ENCODE peak calls at places on chromosomes 5 and 9, in ten cellular contexts. One of them, this sample, is unnamed.

GRCh38 chr9:126055386-126055785 is 271.2 kb upstream of the MVB12B start:
- DNase-seq in NCI-H2171: no peak
- DNase-seq in ELF-1: no peak
- DNase-seq in A549: no peak
- DNase-seq in NCI-H1417: no peak
- DNase-seq in heart left ventricle: no peak
- DNase-seq in endothelial cell: no peak
- DNase-seq in H9: no peak
- DNase-seq in vagina: no peak
- DNase-seq in mesendoderm: no peak
- DNase-seq in this sample: peak; percentile 72

GRCh38 chr9:117744856-117745389 is 40.7 kb downstream of the TLR4 start:
- DNase-seq in NCI-H2171: no peak
- DNase-seq in ELF-1: peak; percentile 52
- DNase-seq in A549: no peak
- DNase-seq in NCI-H1417: no peak
- DNase-seq in heart left ventricle: peak; percentile 54
- DNase-seq in endothelial cell: peak; percentile 5
- DNase-seq in H9: peak; percentile 37
- DNase-seq in vagina: no peak
- DNase-seq in mesendoderm: no peak
- DNase-seq in this sample: no peak

GRCh38 chr5:119302916-119303897 is 52.6 kb upstream of the TNFAIP8 start:
- DNase-seq in NCI-H2171: no peak
- DNase-seq in ELF-1: no peak
- DNase-seq in A549: peak; percentile 65
- DNase-seq in NCI-H1417: no peak
- DNase-seq in heart left ventricle: no peak
- DNase-seq in endothelial cell: no peak
- DNase-seq in H9: no peak
- DNase-seq in vagina: no peak
- DNase-seq in mesendoderm: peak; percentile 56
- DNase-seq in this sample: peak; percentile 85

GRCh38 chr9:108850293-108850897 is 5.4 kb downstream of the ACTL7B start:
- DNase-seq in NCI-H2171: no peak
- DNase-seq in ELF-1: no peak
- DNase-seq in A549: no peak
- DNase-seq in NCI-H1417: no peak
- DNase-seq in heart left ventricle: no peak
- DNase-seq in endothelial cell: no peak
- DNase-seq in H9: no peak
- DNase-seq in vagina: no peak
- DNase-seq in mesendoderm: peak; percentile 35
- DNase-seq in this sample: peak; percentile 50

GRCh38 chr5:73160239-73160671 is 12.7 kb upstream of the TMEM174 start:
- DNase-seq in NCI-H2171: no peak
- DNase-seq in ELF-1: no peak
- DNase-seq in A549: no peak
- DNase-seq in NCI-H1417: no peak
- DNase-seq in heart left ventricle: no peak
- DNase-seq in endothelial cell: no peak
- DNase-seq in H9: no peak
- DNase-seq in vagina: no peak
- DNase-seq in mesendoderm: no peak
- DNase-seq in this sample: peak; percentile 3

GRCh38 chr5:1052641-1053390 is 44.2 kb downstream of the NKD2 start:
- DNase-seq in NCI-H2171: no peak
- DNase-seq in ELF-1: no peak
- DNase-seq in A549: no peak
- DNase-seq in NCI-H1417: no peak
- DNase-seq in heart left ventricle: peak; percentile 73
- DNase-seq in endothelial cell: no peak
- DNase-seq in H9: no peak
- DNase-seq in vagina: no peak
- DNase-seq in mesendoderm: no peak
- DNase-seq in this sample: no peak

GRCh38 chr5:40428129-40428528 is 251.6 kb upstream of the PTGER4 start:
- DNase-seq in NCI-H2171: no peak
- DNase-seq in ELF-1: no peak
- DNase-seq in A549: no peak
- DNase-seq in NCI-H1417: no peak
- DNase-seq in heart left ventricle: no peak
- DNase-seq in endothelial cell: no peak
- DNase-seq in H9: no peak
- DNase-seq in vagina: no peak
- DNase-seq in mesendoderm: no peak
- DNase-seq in this sample: peak; percentile 67

GRCh38 chr5:56798521-56798920 is 16.8 kb upstream of the MAP3K1 start:
- DNase-seq in NCI-H2171: no peak
- DNase-seq in ELF-1: no peak
- DNase-seq in A549: no peak
- DNase-seq in NCI-H1417: no peak
- DNase-seq in heart left ventricle: no peak
- DNase-seq in endothelial cell: no peak
- DNase-seq in H9: no peak
- DNase-seq in vagina: no peak
- DNase-seq in mesendoderm: no peak
- DNase-seq in this sample: no peak

GRCh38 chr9:20981486-20981885 is 50.0 kb downstream of the HACD4 start:
- DNase-seq in NCI-H2171: no peak
- DNase-seq in ELF-1: no peak
- DNase-seq in A549: no peak
- DNase-seq in NCI-H1417: no peak
- DNase-seq in heart left ventricle: no peak
- DNase-seq in endothelial cell: no peak
- DNase-seq in H9: no peak
- DNase-seq in vagina: no peak
- DNase-seq in mesendoderm: no peak
- DNase-seq in this sample: peak; percentile 75

GRCh38 chr9:75053869-75054268 is 25.8 kb upstream of the CARNMT1 start:
- DNase-seq in NCI-H2171: no peak
- DNase-seq in ELF-1: no peak
- DNase-seq in A549: no peak
- DNase-seq in NCI-H1417: no peak
- DNase-seq in heart left ventricle: no peak
- DNase-seq in endothelial cell: no peak
- DNase-seq in H9: no peak
- DNase-seq in vagina: no peak
- DNase-seq in mesendoderm: no peak
- DNase-seq in this sample: no peak

GRCh38 chr5:14712666-14713065 is 48.1 kb downstream of the OTULIN start:
- DNase-seq in NCI-H2171: no peak
- DNase-seq in ELF-1: no peak
- DNase-seq in A549: no peak
- DNase-seq in NCI-H1417: no peak
- DNase-seq in heart left ventricle: no peak
- DNase-seq in endothelial cell: no peak
- DNase-seq in H9: no peak
- DNase-seq in vagina: no peak
- DNase-seq in mesendoderm: no peak
- DNase-seq in this sample: no peak

GRCh38 chr9:22395585-22396205 is 50.9 kb upstream of the DMRTA1 start:
- DNase-seq in NCI-H2171: no peak
- DNase-seq in ELF-1: no peak
- DNase-seq in A549: peak; percentile 6
- DNase-seq in NCI-H1417: no peak
- DNase-seq in heart left ventricle: no peak
- DNase-seq in endothelial cell: no peak
- DNase-seq in H9: no peak
- DNase-seq in vagina: no peak
- DNase-seq in mesendoderm: no peak
- DNase-seq in this sample: peak; percentile 83

GRCh38 chr5:141672856-141673813 is 8.9 kb downstream of the ARAP3 start:
- DNase-seq in NCI-H2171: no peak
- DNase-seq in ELF-1: peak; percentile 59
- DNase-seq in A549: no peak
- DNase-seq in NCI-H1417: no peak
- DNase-seq in heart left ventricle: no peak
- DNase-seq in endothelial cell: no peak
- DNase-seq in H9: peak; percentile 50
- DNase-seq in vagina: no peak
- DNase-seq in mesendoderm: no peak
- DNase-seq in this sample: no peak

GRCh38 chr5:32298056-32298420 is 14.7 kb downstream of the MTMR12 start:
- DNase-seq in NCI-H2171: no peak
- DNase-seq in ELF-1: no peak
- DNase-seq in A549: no peak
- DNase-seq in NCI-H1417: no peak
- DNase-seq in heart left ventricle: no peak
- DNase-seq in endothelial cell: no peak
- DNase-seq in H9: no peak
- DNase-seq in vagina: no peak
- DNase-seq in mesendoderm: no peak
- DNase-seq in this sample: no peak

GRCh38 chr9:29969856-29970647 is 2396.8 kb upstream of the C9orf72 start:
- DNase-seq in NCI-H2171: no peak
- DNase-seq in ELF-1: no peak
- DNase-seq in A549: no peak
- DNase-seq in NCI-H1417: no peak
- DNase-seq in heart left ventricle: peak; percentile 28
- DNase-seq in endothelial cell: no peak
- DNase-seq in H9: no peak
- DNase-seq in vagina: no peak
- DNase-seq in mesendoderm: no peak
- DNase-seq in this sample: no peak

GRCh38 chr9:22279621-22280020 is 167.0 kb upstream of the DMRTA1 start:
- DNase-seq in NCI-H2171: no peak
- DNase-seq in ELF-1: no peak
- DNase-seq in A549: no peak
- DNase-seq in NCI-H1417: no peak
- DNase-seq in heart left ventricle: no peak
- DNase-seq in endothelial cell: no peak
- DNase-seq in H9: no peak
- DNase-seq in vagina: no peak
- DNase-seq in mesendoderm: no peak
- DNase-seq in this sample: no peak

GRCh38 chr5:32842798-32843531 is 131.8 kb downstream of the NPR3 start:
- DNase-seq in NCI-H2171: no peak
- DNase-seq in ELF-1: no peak
- DNase-seq in A549: no peak
- DNase-seq in NCI-H1417: no peak
- DNase-seq in heart left ventricle: no peak
- DNase-seq in endothelial cell: no peak
- DNase-seq in H9: no peak
- DNase-seq in vagina: no peak
- DNase-seq in mesendoderm: no peak
- DNase-seq in this sample: peak; percentile 92

GRCh38 chr9:83544002-83544698 is 5.9 kb upstream of the FRMD3 start:
- DNase-seq in NCI-H2171: peak; percentile 78
- DNase-seq in ELF-1: peak; percentile 68
- DNase-seq in A549: peak; percentile 42
- DNase-seq in NCI-H1417: peak; percentile 67
- DNase-seq in heart left ventricle: no peak
- DNase-seq in endothelial cell: peak; percentile 14
- DNase-seq in H9: peak; percentile 52
- DNase-seq in vagina: no peak
- DNase-seq in mesendoderm: peak; percentile 91
- DNase-seq in this sample: peak; percentile 75

GRCh38 chr5:115812372-115812771 is 4.1 kb downstream of the CDO1 start:
- DNase-seq in NCI-H2171: no peak
- DNase-seq in ELF-1: no peak
- DNase-seq in A549: no peak
- DNase-seq in NCI-H1417: no peak
- DNase-seq in heart left ventricle: no peak
- DNase-seq in endothelial cell: no peak
- DNase-seq in H9: no peak
- DNase-seq in vagina: no peak
- DNase-seq in mesendoderm: no peak
- DNase-seq in this sample: no peak

GRCh38 chr9:136720887-136721338 is 8.5 kb downstream of the DIPK1B start:
- DNase-seq in NCI-H2171: no peak
- DNase-seq in ELF-1: no peak
- DNase-seq in A549: no peak
- DNase-seq in NCI-H1417: no peak
- DNase-seq in heart left ventricle: no peak
- DNase-seq in endothelial cell: no peak
- DNase-seq in H9: no peak
- DNase-seq in vagina: no peak
- DNase-seq in mesendoderm: no peak
- DNase-seq in this sample: no peak

GRCh38 chr9:37971107-37971459 is 67.2 kb upstream of the SLC25A51 start:
- DNase-seq in NCI-H2171: no peak
- DNase-seq in ELF-1: no peak
- DNase-seq in A549: no peak
- DNase-seq in NCI-H1417: peak; percentile 4
- DNase-seq in heart left ventricle: peak; percentile 28
- DNase-seq in endothelial cell: no peak
- DNase-seq in H9: no peak
- DNase-seq in vagina: no peak
- DNase-seq in mesendoderm: no peak
- DNase-seq in this sample: peak; percentile 35

GRCh38 chr5:191036-191948 is at the start of gene LRRC14B:
- DNase-seq in NCI-H2171: peak; percentile 27
- DNase-seq in ELF-1: no peak
- DNase-seq in A549: no peak
- DNase-seq in NCI-H1417: no peak
- DNase-seq in heart left ventricle: peak; percentile 85
- DNase-seq in endothelial cell: no peak
- DNase-seq in H9: no peak
- DNase-seq in vagina: no peak
- DNase-seq in mesendoderm: no peak
- DNase-seq in this sample: no peak

GRCh38 chr9:114223564-114224246 is 68.4 kb downstream of the COL27A1 start:
- DNase-seq in NCI-H2171: no peak
- DNase-seq in ELF-1: no peak
- DNase-seq in A549: peak; percentile 67
- DNase-seq in NCI-H1417: no peak
- DNase-seq in heart left ventricle: no peak
- DNase-seq in endothelial cell: no peak
- DNase-seq in H9: no peak
- DNase-seq in vagina: no peak
- DNase-seq in mesendoderm: peak; percentile 77
- DNase-seq in this sample: peak; percentile 84

GRCh38 chr5:158802941-158803341 is 296.8 kb downstream of the EBF1 start:
- DNase-seq in NCI-H2171: no peak
- DNase-seq in ELF-1: no peak
- DNase-seq in A549: no peak
- DNase-seq in NCI-H1417: no peak
- DNase-seq in heart left ventricle: no peak
- DNase-seq in endothelial cell: no peak
- DNase-seq in H9: no peak
- DNase-seq in vagina: no peak
- DNase-seq in mesendoderm: no peak
- DNase-seq in this sample: no peak

GRCh38 chr9:115671236-115671770 is 482.3 kb upstream of the PAPPA start:
- DNase-seq in NCI-H2171: no peak
- DNase-seq in ELF-1: no peak
- DNase-seq in A549: no peak
- DNase-seq in NCI-H1417: no peak
- DNase-seq in heart left ventricle: no peak
- DNase-seq in endothelial cell: no peak
- DNase-seq in H9: no peak
- DNase-seq in vagina: no peak
- DNase-seq in mesendoderm: no peak
- DNase-seq in this sample: no peak

GRCh38 chr5:74851684-74852353 is 14.4 kb downstream of the FAM169A start:
- DNase-seq in NCI-H2171: no peak
- DNase-seq in ELF-1: no peak
- DNase-seq in A549: peak; percentile 15
- DNase-seq in NCI-H1417: no peak
- DNase-seq in heart left ventricle: no peak
- DNase-seq in endothelial cell: no peak
- DNase-seq in H9: no peak
- DNase-seq in vagina: no peak
- DNase-seq in mesendoderm: no peak
- DNase-seq in this sample: peak; percentile 26

GRCh38 chr5:149764086-149764485 is 34.0 kb downstream of the PPARGC1B start:
- DNase-seq in NCI-H2171: no peak
- DNase-seq in ELF-1: no peak
- DNase-seq in A549: no peak
- DNase-seq in NCI-H1417: no peak
- DNase-seq in heart left ventricle: no peak
- DNase-seq in endothelial cell: no peak
- DNase-seq in H9: no peak
- DNase-seq in vagina: no peak
- DNase-seq in mesendoderm: no peak
- DNase-seq in this sample: no peak

GRCh38 chr9:110391826-110392485 is 54.3 kb upstream of the TXNDC8 start:
- DNase-seq in NCI-H2171: no peak
- DNase-seq in ELF-1: no peak
- DNase-seq in A549: no peak
- DNase-seq in NCI-H1417: no peak
- DNase-seq in heart left ventricle: no peak
- DNase-seq in endothelial cell: no peak
- DNase-seq in H9: no peak
- DNase-seq in vagina: no peak
- DNase-seq in mesendoderm: no peak
- DNase-seq in this sample: no peak